ENCODE peak calls at places on chromosomes 7 and 10, in four cellular contexts. M is AG04450, A is ovary, V is COR-L47. S is an unnamed sample.

GRCh38 chr10:64334084-64334483 is 812.9 kb downstream of the REEP3 start:
- DNase-seq in V (no peak), A (no peak), M (no peak), S (no peak)

GRCh38 chr7:28298870-28299484 is 113.3 kb upstream of the CREB5 start:
- DNase-seq in V (peak; percentile 65), A (no peak), M (no peak), S (no peak)

GRCh38 chr10:22473459-22473858 is 128.2 kb downstream of the SPAG6 start:
- DNase-seq in M (no peak), V (no peak), A (no peak), S (no peak)

GRCh38 chr7:18798018-18798906 is 302.7 kb downstream of the HDAC9 start:
- DNase-seq in M (no peak), A (no peak), V (no peak), S (no peak)

GRCh38 chr10:21487416-21488180 is 37.9 kb downstream of the SKIDA1 start:
- DNase-seq in V (no peak), A (no peak), M (no peak), S (no peak)

GRCh38 chr10:117241541-117242462 is 888 bp downstream of the SLC18A2 start:
- DNase-seq in M (no peak), A (no peak), V (no peak), S (no peak)

GRCh38 chr10:113849946-113850345 is 3.9 kb downstream of the DCLRE1A start:
- DNase-seq in M (no peak), V (no peak), A (no peak), S (no peak)

GRCh38 chr7:66682350-66683093 is 53.8 kb downstream of the KCTD7 start:
- DNase-seq in A (no peak), M (no peak), V (no peak), S (peak; percentile 43)

GRCh38 chr10:12605580-12606405 is 256.4 kb downstream of the CAMK1D start:
- DNase-seq in M (peak; percentile 21), A (peak; percentile 74), V (peak; percentile 69), S (peak; percentile 80)

GRCh38 chr10:122034149-122034756 is 45.3 kb downstream of the TACC2 start:
- DNase-seq in A (no peak), M (no peak), V (no peak), S (no peak)

GRCh38 chr7:106459397-106460072 is 174.8 kb upstream of the NAMPT start:
- DNase-seq in M (no peak), V (no peak), A (no peak), S (no peak)

GRCh38 chr10:26696786-26697162 is 727 bp upstream of the PDSS1 start:
- DNase-seq in V (no peak), A (no peak), M (no peak), S (no peak)

GRCh38 chr10:45443101-45444009 is 69.3 kb downstream of the ALOX5 start:
- DNase-seq in M (no peak), A (no peak), V (no peak), S (no peak)

GRCh38 chr10:61047011-61047410 is 103.0 kb upstream of the RHOBTB1 start:
- DNase-seq in M (no peak), V (no peak), A (no peak), S (no peak)

GRCh38 chr7:156169474-156170370 is 357.5 kb upstream of the SHH start:
- DNase-seq in M (no peak), A (no peak), V (no peak), S (no peak)

GRCh38 chr10:87720665-87721064 is 61.0 kb downstream of the PAPSS2 start:
- DNase-seq in M (no peak), V (no peak), A (no peak), S (no peak)

GRCh38 chr7:47477191-47478016 is 104.5 kb downstream of the TNS3 start:
- DNase-seq in V (peak; percentile 36), M (no peak), A (no peak), S (no peak)

GRCh38 chr7:157480651-157481050 is 143.8 kb downstream of the DNAJB6 start:
- DNase-seq in A (no peak), V (no peak), M (no peak), S (no peak)

GRCh38 chr7:156156734-156157408 is 344.6 kb upstream of the SHH start:
- DNase-seq in A (no peak), M (no peak), V (peak; percentile 66), S (peak; percentile 72)

GRCh38 chr10:16891375-16892313 is 74.4 kb upstream of the RSU1 start:
- DNase-seq in V (no peak), M (peak; percentile 18), A (no peak), S (peak; percentile 29)

GRCh38 chr7:95608344-95609173 is 12.2 kb upstream of the PDK4 start:
- DNase-seq in M (peak; percentile 82), V (no peak), A (peak; percentile 86), S (peak; percentile 95)

GRCh38 chr7:158072889-158073730 is 514.5 kb downstream of the PTPRN2 start:
- DNase-seq in A (no peak), V (no peak), M (no peak), S (no peak)

GRCh38 chr7:3879337-3880054 is 578.4 kb downstream of the SDK1 start:
- DNase-seq in V (peak; percentile 12), M (no peak), A (no peak), S (no peak)

GRCh38 chr7:103447073-103447960 is 1.3 kb upstream of the SLC26A5 start:
- DNase-seq in M (peak; percentile 0), A (no peak), V (peak; percentile 71), S (peak; percentile 56)

GRCh38 chr10:131267814-131268095 is 43.8 kb downstream of the TCERG1L start:
- DNase-seq in M (no peak), V (no peak), A (no peak), S (peak; percentile 14)

GRCh38 chr7:104240400-104240799 is 32.6 kb upstream of the ORC5 start:
- DNase-seq in A (no peak), M (no peak), V (no peak), S (no peak)

GRCh38 chr10:79094412-79095175 is 25.8 kb downstream of the ZMIZ1 start:
- DNase-seq in V (no peak), M (no peak), A (peak; percentile 17), S (no peak)